ENCODE peak calls at places on chromosomes 5 and 9, in seven cellular contexts. G is suprapubic skin, Q is GM12865, U is epithelial cell of esophagus, I is uterus, V is AG04450, P is pancreas. F is an unnamed sample.

GRCh38 chr5:141878186-141878770 is at the start of gene PCDH1:
- DNase-seq in G (no peak), Q (no peak), U (peak), I (peak), V (no peak), P (peak), F (peak)

GRCh38 chr5:25327173-25327572 is 682.4 kb upstream of the CDH10 start:
- DNase-seq in G (no peak), Q (no peak), U (no peak), I (no peak), V (no peak), P (no peak), F (no peak)

GRCh38 chr5:131081371-131081770 is 83.7 kb downstream of the HINT1 start:
- DNase-seq in G (no peak), Q (no peak), U (peak), I (no peak), V (no peak), P (no peak), F (no peak)

GRCh38 chr5:113748403-113748802 is 234.9 kb downstream of the YTHDC2 start:
- DNase-seq in G (no peak), Q (no peak), U (peak), I (no peak), V (no peak), P (no peak), F (no peak)

GRCh38 chr5:179488464-179488863 is 61.9 kb upstream of the RUFY1 start:
- DNase-seq in G (no peak), Q (no peak), U (no peak), I (no peak), V (no peak), P (no peak), F (no peak)

GRCh38 chr5:131769337-131769736 is 27.5 kb downstream of the FNIP1 start:
- DNase-seq in G (no peak), Q (no peak), U (no peak), I (no peak), V (no peak), P (no peak), F (no peak)

GRCh38 chr5:177085985-177086917 is at the start of gene FGFR4:
- DNase-seq in G (peak), Q (peak), U (peak), I (peak), V (no peak), P (peak), F (peak)

GRCh38 chr9:120750421-120750820 is 36.2 kb upstream of the MEGF9 start:
- DNase-seq in G (no peak), Q (no peak), U (no peak), I (no peak), V (no peak), P (no peak), F (no peak)

GRCh38 chr5:158876263-158876942 is 223.3 kb downstream of the EBF1 start:
- DNase-seq in G (no peak), Q (peak), U (no peak), I (no peak), V (no peak), P (no peak), F (no peak)

GRCh38 chr9:13266172-13266571 is 13.3 kb downstream of the MPDZ start:
- DNase-seq in G (no peak), Q (no peak), U (no peak), I (no peak), V (no peak), P (no peak), F (no peak)

GRCh38 chr5:39759696-39760095 is 334.9 kb upstream of the DAB2 start:
- DNase-seq in G (no peak), Q (no peak), U (no peak), I (no peak), V (no peak), P (no peak), F (no peak)

GRCh38 chr9:129289131-129289731 is 111.2 kb upstream of the IER5L start:
- DNase-seq in G (peak), Q (no peak), U (no peak), I (peak), V (no peak), P (no peak), F (no peak)

GRCh38 chr5:140590861-140591260 is 26.2 kb downstream of the SLC35A4 start:
- DNase-seq in G (no peak), Q (no peak), U (peak), I (no peak), V (no peak), P (no peak), F (no peak)

GRCh38 chr9:95822583-95823431 is 52.7 kb upstream of the ERCC6L2 start:
- DNase-seq in G (no peak), Q (peak), U (peak), I (no peak), V (peak), P (no peak), F (no peak)

GRCh38 chr9:114247491-114247890 is 75.4 kb upstream of the ORM1 start:
- DNase-seq in G (no peak), Q (no peak), U (no peak), I (no peak), V (no peak), P (peak), F (no peak)

GRCh38 chr5:176133289-176133870 is 104.8 kb upstream of the SIMC1 start:
- DNase-seq in G (no peak), Q (no peak), U (no peak), I (no peak), V (no peak), P (no peak), F (no peak)

GRCh38 chr9:74570879-74571512 is 73.9 kb downstream of the RORB start:
- DNase-seq in G (no peak), Q (peak), U (peak), I (no peak), V (no peak), P (no peak), F (no peak)

GRCh38 chr9:96418074-96418919 is at the start of gene ZNF367:
- DNase-seq in G (peak), Q (peak), U (peak), I (peak), V (peak), P (peak), F (peak)

GRCh38 chr9:126151031-126151670 is 175.5 kb upstream of the MVB12B start:
- DNase-seq in G (peak), Q (no peak), U (no peak), I (no peak), V (no peak), P (no peak), F (no peak)

GRCh38 chr5:59099270-59099994 is 516.6 kb downstream of the RAB3C start:
- DNase-seq in G (no peak), Q (peak), U (peak), I (no peak), V (peak), P (no peak), F (no peak)

GRCh38 chr9:14983599-14983998 is 73.4 kb upstream of the FREM1 start:
- DNase-seq in G (no peak), Q (no peak), U (no peak), I (no peak), V (no peak), P (no peak), F (no peak)

GRCh38 chr9:129868033-129868395 is 32.8 kb downstream of the USP20 start:
- DNase-seq in G (no peak), Q (no peak), U (no peak), I (no peak), V (no peak), P (peak), F (no peak)

GRCh38 chr9:69085523-69086283 is 50.2 kb downstream of the FXN start:
- DNase-seq in G (no peak), Q (no peak), U (no peak), I (no peak), V (no peak), P (no peak), F (no peak)

GRCh38 chr5:113176196-113176595 is 199.6 kb downstream of the DCP2 start:
- DNase-seq in G (no peak), Q (no peak), U (no peak), I (no peak), V (no peak), P (no peak), F (no peak)

GRCh38 chr9:126025973-126026372 is 278.8 kb downstream of the PBX3 start:
- DNase-seq in G (no peak), Q (no peak), U (no peak), I (no peak), V (no peak), P (no peak), F (no peak)

GRCh38 chr5:37847978-37848425 is 8.2 kb upstream of the GDNF start:
- DNase-seq in G (no peak), Q (peak), U (peak), I (no peak), V (peak), P (no peak), F (no peak)

GRCh38 chr5:107483196-107483595 is 187.5 kb downstream of the EFNA5 start:
- DNase-seq in G (no peak), Q (no peak), U (no peak), I (no peak), V (no peak), P (no peak), F (no peak)

GRCh38 chr5:59709833-59710232 is 183.7 kb downstream of the PDE4D start:
- DNase-seq in G (no peak), Q (no peak), U (peak), I (no peak), V (peak), P (no peak), F (no peak)

GRCh38 chr5:15763754-15764153 is 263.8 kb downstream of the FBXL7 start:
- DNase-seq in G (no peak), Q (no peak), U (peak), I (no peak), V (no peak), P (no peak), F (no peak)

DNA sequence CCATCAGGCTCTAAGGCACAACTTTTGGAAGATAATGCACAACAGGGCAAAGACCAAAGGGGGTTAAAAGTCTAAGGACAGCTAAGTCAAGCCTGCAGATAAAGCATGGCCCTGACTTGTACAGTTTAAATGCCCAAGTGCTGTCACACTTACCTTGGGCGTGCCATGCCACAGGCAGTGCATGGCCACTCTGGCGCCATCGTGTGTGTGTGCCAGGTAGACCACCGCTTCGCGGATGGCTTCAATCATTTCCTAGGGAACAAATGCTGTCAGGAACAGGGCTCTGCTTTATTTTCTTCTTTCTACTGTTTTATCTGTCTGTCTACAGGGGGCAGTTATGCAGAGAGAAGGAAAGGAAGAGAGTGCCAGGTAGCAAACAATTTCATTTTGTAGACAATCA is 19.3 kb downstream of the PUM3 start:
- DNase-seq in G (no peak), Q (no peak), U (no peak), I (no peak), V (no peak), P (no peak), F (no peak)
- TF ChIP-seq CTCF in G (no peak), Q (no peak), U (peak), I (no peak), V (peak), P (no peak), F (peak)

DNA sequence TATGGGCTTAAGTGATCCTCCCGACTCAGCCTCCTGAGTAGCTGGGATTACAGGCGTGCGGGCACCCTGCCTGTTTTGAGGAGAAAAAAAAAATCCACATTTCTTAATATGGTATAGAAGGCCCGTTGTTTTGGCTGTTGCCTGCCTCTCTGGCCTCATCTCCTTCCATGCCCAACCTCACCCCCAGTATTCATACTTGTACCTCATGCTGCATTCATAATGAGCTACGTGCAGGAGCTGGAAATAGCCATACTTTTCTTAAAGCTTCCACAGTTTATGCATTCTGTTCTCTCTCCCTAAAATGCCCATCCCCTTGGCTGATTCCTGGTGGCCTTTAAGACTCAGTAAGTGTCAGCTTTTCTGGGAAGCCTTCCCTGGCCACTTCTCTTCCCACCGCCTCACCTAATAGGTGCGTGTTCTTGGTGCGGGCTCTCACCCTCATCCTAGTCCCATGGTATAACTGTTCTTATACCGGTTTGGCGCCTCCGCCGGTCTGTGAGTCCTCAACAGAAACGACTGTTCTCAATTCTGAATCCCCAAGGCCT is 2.1 kb upstream of the TPM2 start:
- DNase-seq in G (no peak), Q (no peak), U (no peak), I (no peak), V (no peak), P (no peak), F (no peak)
- H3K4me3 ChIP-seq in G (no peak), Q (no peak), U (no peak), I (peak), V (peak), P (no peak), F (no peak)

DNA sequence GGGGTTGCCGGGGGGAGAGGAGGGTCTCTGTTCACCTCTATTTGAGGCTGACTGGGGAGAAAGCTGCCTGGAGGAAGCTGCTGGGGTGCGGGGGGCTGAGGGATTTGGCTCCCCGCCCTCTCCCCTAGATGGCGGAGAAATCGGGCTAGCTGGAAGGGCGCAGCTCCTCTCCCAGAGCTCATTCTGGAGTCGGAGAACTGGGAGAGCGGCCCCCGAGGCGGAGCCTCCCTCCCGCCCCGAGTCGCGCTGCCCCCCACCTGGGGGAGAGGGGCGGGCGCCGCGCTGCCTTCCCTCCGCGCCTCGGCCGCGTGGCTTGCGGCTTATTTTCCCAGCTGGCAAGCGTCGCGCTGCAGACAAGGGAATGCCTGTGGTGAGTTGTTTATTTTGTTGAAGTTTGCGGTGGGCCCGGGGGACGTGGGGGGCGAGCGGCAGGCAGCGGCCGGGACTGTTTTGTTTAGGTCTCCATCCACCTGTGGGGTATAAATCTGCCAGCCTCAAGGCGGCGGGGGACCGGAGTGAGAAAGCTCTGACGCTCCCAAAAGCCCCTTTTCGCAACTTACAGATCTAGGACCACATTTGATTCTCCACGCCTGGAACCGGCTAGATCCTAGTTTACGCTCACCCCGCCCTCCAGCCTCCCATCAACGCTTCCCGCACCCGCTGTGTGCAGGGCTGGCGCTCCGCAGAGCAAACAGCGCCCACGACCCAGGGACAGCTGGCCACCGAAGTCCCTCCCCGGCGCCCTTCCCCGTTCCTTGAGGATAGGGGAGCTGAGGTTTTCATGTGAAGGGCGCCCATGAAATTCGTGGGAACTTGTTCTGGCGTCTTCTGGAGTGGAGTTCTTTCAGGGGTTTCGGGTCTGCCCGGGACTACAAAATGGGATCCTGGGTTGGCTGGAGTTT is 4.0 kb upstream of the RGMB start:
- DNase-seq in G (no peak), Q (peak), U (peak), I (peak), V (peak), P (peak), F (peak)
- TF ChIP-seq CTCF in G (no peak), Q (no peak), U (no peak), I (no peak), V (peak), P (no peak), F (peak)

DNA sequence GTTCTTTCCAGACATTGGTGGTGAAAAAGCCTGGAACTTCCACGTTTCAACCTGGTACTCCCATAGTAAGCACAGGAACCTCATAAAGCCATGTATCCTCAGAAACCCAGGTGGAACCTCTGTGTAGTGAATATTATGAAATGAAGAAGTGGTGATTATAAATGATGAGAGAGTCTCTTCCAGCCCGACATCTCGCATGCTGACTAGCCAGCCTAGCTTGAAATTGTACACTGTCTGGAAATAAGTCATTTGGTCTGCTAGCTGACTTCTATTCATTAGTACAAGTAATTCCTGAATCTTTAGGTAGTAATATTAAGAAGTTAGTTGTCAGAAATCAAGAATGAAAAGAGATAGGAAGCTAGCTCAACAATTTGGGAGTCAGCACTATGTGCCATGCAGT is 203.3 kb downstream of the CWC27 start:
- DNase-seq in G (no peak), Q (no peak), U (no peak), I (no peak), V (no peak), P (no peak), F (no peak)
- H3K4me3 ChIP-seq in G (no peak), Q (no peak), U (no peak), I (no peak), V (no peak), P (no peak), F (no peak)

DNA sequence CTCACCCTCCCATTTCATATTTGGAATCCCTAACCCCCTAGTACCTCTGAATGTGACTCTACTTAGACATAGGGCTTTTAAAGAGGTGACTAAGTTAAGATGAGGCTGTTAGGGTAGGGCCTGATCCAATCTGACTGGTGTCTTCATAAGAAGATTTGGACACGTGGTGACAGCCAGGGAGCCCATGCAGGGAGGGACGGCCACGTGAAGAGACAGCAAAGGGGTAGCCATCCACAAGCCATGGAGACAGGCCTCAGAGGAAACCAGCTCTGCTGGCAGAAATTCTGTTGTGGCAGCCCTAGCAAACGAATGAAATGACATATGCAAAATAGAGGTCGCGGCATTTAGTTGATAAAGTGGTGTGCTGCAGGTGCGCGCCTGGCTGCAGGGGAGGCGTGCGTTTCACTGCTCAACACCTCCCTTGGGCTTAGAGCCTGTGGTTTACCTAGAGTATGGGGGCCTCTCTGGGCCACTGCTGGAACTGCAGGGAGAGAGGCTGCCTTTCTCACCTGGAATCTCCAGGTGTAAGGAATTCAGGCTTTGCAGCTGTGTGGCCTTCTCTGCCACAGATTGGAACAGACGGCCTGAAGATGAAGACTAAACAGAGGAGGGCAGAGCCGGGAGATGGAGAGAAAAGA is 7.1 kb upstream of the AFAP1L1 start:
- DNase-seq in G (no peak), Q (peak), U (peak), I (no peak), V (no peak), P (no peak), F (no peak)
- TF ChIP-seq CTCF in G (peak), Q (peak), U (peak), I (no peak), V (peak), P (peak), F (peak)

GRCh38 chr5:471750-472058 is 28.7 kb downstream of the EXOC3 start:
- DNase-seq in G (no peak), Q (no peak), U (no peak), I (no peak), V (no peak), P (no peak), F (no peak)

GRCh38 chr5:472076-472655 is 29.2 kb downstream of the EXOC3 start:
- DNase-seq in G (peak), Q (peak), U (peak), I (peak), V (no peak), P (peak), F (peak)

GRCh38 chr5:469752-470483 is 26.9 kb downstream of the EXOC3 start:
- DNase-seq in G (peak), Q (no peak), U (no peak), I (no peak), V (no peak), P (peak), F (peak)

GRCh38 chr5:472656-473343 is 29.8 kb downstream of the EXOC3 start:
- DNase-seq in G (peak), Q (peak), U (peak), I (peak), V (peak), P (peak), F (peak)

DNA sequence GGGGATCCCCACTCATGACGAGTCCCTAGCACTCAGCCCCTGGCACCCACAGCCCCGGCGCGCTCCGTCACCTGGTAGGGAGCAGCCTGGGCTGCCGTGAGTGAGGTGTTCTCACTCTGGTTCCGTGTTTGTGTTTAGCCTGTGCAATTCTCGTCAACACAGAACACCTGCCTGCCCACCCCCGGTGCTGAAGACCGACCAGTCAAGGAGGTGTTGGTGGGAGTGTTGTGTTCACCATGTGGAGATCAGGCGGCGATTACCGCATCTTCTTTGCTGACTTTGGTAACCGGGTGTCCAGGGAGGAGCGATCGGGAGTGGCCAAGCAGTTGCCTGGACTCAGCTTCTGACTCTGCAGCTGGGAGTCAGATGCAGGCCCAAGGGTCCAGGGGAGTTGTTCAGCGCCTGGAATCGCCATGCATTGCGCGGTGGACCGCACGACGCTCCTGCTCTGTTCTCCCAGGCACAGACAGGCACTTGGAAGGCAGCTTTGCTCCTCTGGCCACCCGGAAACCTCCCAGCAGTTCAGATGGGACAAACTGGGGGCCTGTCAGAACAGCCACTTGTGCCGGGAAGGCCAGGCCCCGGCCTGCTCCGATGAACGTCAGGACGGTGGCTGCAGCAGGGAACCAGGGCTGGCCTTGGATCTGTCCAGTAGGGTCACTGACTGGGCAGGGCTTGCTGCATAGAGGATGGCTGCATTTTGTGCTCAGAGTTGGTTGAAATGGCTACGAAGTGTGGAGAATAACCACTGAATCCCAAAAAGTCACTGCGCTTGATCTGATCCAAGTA is 28.2 kb downstream of the EXOC3 start:
- DNase-seq in G (peak), Q (no peak), U (no peak), I (no peak), V (no peak), P (peak), F (peak)
- H3K4me3 ChIP-seq in G (no peak), Q (peak), U (peak), I (no peak), V (no peak), P (no peak), F (peak)